ENCODE peak calls at places on chromosomes 6 and 20, in seven cellular contexts. One of them, this sample, is unnamed.

GRCh38 chr20:42067174-42067573 is 449.0 kb upstream of the CHD6 start:
- DNase-seq in aorta: no peak
- DNase-seq in CD8-positive, alpha-beta T cell: no peak
- DNase-seq in IMR-90: no peak
- DNase-seq in naive thymus-derived CD4-positive, alpha-beta T cell: no peak
- DNase-seq in pancreas: no peak
- DNase-seq in pulmonary artery endothelial cell: no peak
- DNase-seq in this sample: no peak

GRCh38 chr20:10004900-10005299 is 29.9 kb upstream of the ANKEF1 start:
- DNase-seq in CD8-positive, alpha-beta T cell: no peak
- DNase-seq in aorta: no peak
- DNase-seq in pancreas: peak; percentile 33
- DNase-seq in pulmonary artery endothelial cell: no peak
- DNase-seq in IMR-90: no peak
- DNase-seq in naive thymus-derived CD4-positive, alpha-beta T cell: no peak
- DNase-seq in this sample: no peak

GRCh38 chr6:43842231-43842794 is 72.3 kb downstream of the VEGFA start:
- DNase-seq in CD8-positive, alpha-beta T cell: no peak
- DNase-seq in pancreas: no peak
- DNase-seq in IMR-90: peak; percentile 72
- DNase-seq in pulmonary artery endothelial cell: no peak
- DNase-seq in aorta: no peak
- DNase-seq in naive thymus-derived CD4-positive, alpha-beta T cell: no peak
- DNase-seq in this sample: no peak

GRCh38 chr20:44543345-44543744 is 21.5 kb upstream of the SERINC3 start:
- DNase-seq in aorta: no peak
- DNase-seq in naive thymus-derived CD4-positive, alpha-beta T cell: no peak
- DNase-seq in pulmonary artery endothelial cell: no peak
- DNase-seq in pancreas: no peak
- DNase-seq in IMR-90: no peak
- DNase-seq in CD8-positive, alpha-beta T cell: no peak
- DNase-seq in this sample: no peak

GRCh38 chr20:48292806-48293205 is 507.5 kb upstream of the SULF2 start:
- DNase-seq in pulmonary artery endothelial cell: no peak
- DNase-seq in naive thymus-derived CD4-positive, alpha-beta T cell: no peak
- DNase-seq in CD8-positive, alpha-beta T cell: no peak
- DNase-seq in pancreas: no peak
- DNase-seq in IMR-90: no peak
- DNase-seq in aorta: no peak
- DNase-seq in this sample: no peak

GRCh38 chr6:91240878-91241603 is 654.2 kb upstream of the MAP3K7 start:
- DNase-seq in aorta: no peak
- DNase-seq in pancreas: no peak
- DNase-seq in CD8-positive, alpha-beta T cell: no peak
- DNase-seq in naive thymus-derived CD4-positive, alpha-beta T cell: no peak
- DNase-seq in pulmonary artery endothelial cell: no peak
- DNase-seq in IMR-90: no peak
- DNase-seq in this sample: no peak

GRCh38 chr20:49312661-49313060 is 34.8 kb upstream of the ZNFX1 start:
- DNase-seq in naive thymus-derived CD4-positive, alpha-beta T cell: no peak
- DNase-seq in aorta: no peak
- DNase-seq in CD8-positive, alpha-beta T cell: no peak
- DNase-seq in pancreas: no peak
- DNase-seq in pulmonary artery endothelial cell: no peak
- DNase-seq in IMR-90: no peak
- DNase-seq in this sample: no peak

GRCh38 chr6:43242908-43243648 is at the start of gene TTBK1:
- DNase-seq in IMR-90: no peak
- DNase-seq in pulmonary artery endothelial cell: no peak
- DNase-seq in CD8-positive, alpha-beta T cell: no peak
- DNase-seq in aorta: no peak
- DNase-seq in pancreas: no peak
- DNase-seq in naive thymus-derived CD4-positive, alpha-beta T cell: peak; percentile 49
- DNase-seq in this sample: no peak

GRCh38 chr20:45128066-45128465 is 3.8 kb upstream of the WFDC12 start:
- DNase-seq in IMR-90: no peak
- DNase-seq in pulmonary artery endothelial cell: no peak
- DNase-seq in naive thymus-derived CD4-positive, alpha-beta T cell: no peak
- DNase-seq in CD8-positive, alpha-beta T cell: no peak
- DNase-seq in aorta: no peak
- DNase-seq in pancreas: no peak
- DNase-seq in this sample: no peak

GRCh38 chr6:135212935-135213334 is 31.8 kb downstream of the MYB start:
- DNase-seq in naive thymus-derived CD4-positive, alpha-beta T cell: no peak
- DNase-seq in pulmonary artery endothelial cell: no peak
- DNase-seq in aorta: no peak
- DNase-seq in IMR-90: peak; percentile 75
- DNase-seq in pancreas: no peak
- DNase-seq in CD8-positive, alpha-beta T cell: no peak
- DNase-seq in this sample: no peak

GRCh38 chr6:136609878-136610706 is 59.9 kb upstream of the MAP7 start:
- DNase-seq in naive thymus-derived CD4-positive, alpha-beta T cell: no peak
- DNase-seq in IMR-90: peak; percentile 100
- DNase-seq in CD8-positive, alpha-beta T cell: no peak
- DNase-seq in pancreas: peak; percentile 41
- DNase-seq in aorta: peak; percentile 78
- DNase-seq in pulmonary artery endothelial cell: peak; percentile 94
- DNase-seq in this sample: peak; percentile 77

GRCh38 chr6:168152306-168152963 is 73.4 kb upstream of the FRMD1 start:
- DNase-seq in pancreas: no peak
- DNase-seq in aorta: no peak
- DNase-seq in pulmonary artery endothelial cell: no peak
- DNase-seq in IMR-90: no peak
- DNase-seq in naive thymus-derived CD4-positive, alpha-beta T cell: no peak
- DNase-seq in CD8-positive, alpha-beta T cell: no peak
- DNase-seq in this sample: no peak

GRCh38 chr20:55522296-55522815 is 483.0 kb downstream of the CBLN4 start:
- DNase-seq in pancreas: no peak
- DNase-seq in IMR-90: no peak
- DNase-seq in CD8-positive, alpha-beta T cell: no peak
- DNase-seq in pulmonary artery endothelial cell: no peak
- DNase-seq in naive thymus-derived CD4-positive, alpha-beta T cell: no peak
- DNase-seq in aorta: no peak
- DNase-seq in this sample: no peak

GRCh38 chr6:147577466-147577865 is 69.0 kb downstream of the SAMD5 start:
- DNase-seq in CD8-positive, alpha-beta T cell: no peak
- DNase-seq in naive thymus-derived CD4-positive, alpha-beta T cell: no peak
- DNase-seq in pancreas: no peak
- DNase-seq in aorta: no peak
- DNase-seq in pulmonary artery endothelial cell: no peak
- DNase-seq in IMR-90: no peak
- DNase-seq in this sample: no peak

GRCh38 chr6:50976907-50977306 is 158.2 kb downstream of the TFAP2B start:
- DNase-seq in pancreas: no peak
- DNase-seq in CD8-positive, alpha-beta T cell: no peak
- DNase-seq in aorta: no peak
- DNase-seq in IMR-90: no peak
- DNase-seq in pulmonary artery endothelial cell: no peak
- DNase-seq in naive thymus-derived CD4-positive, alpha-beta T cell: no peak
- DNase-seq in this sample: no peak

GRCh38 chr6:13048113-13048512 is 280.2 kb downstream of the TBC1D7 start:
- DNase-seq in CD8-positive, alpha-beta T cell: no peak
- DNase-seq in IMR-90: no peak
- DNase-seq in pancreas: no peak
- DNase-seq in pulmonary artery endothelial cell: no peak
- DNase-seq in naive thymus-derived CD4-positive, alpha-beta T cell: no peak
- DNase-seq in aorta: no peak
- DNase-seq in this sample: no peak

GRCh38 chr6:72689107-72689954 is 67.5 kb downstream of the KCNQ5 start:
- DNase-seq in CD8-positive, alpha-beta T cell: no peak
- DNase-seq in IMR-90: no peak
- DNase-seq in pulmonary artery endothelial cell: no peak
- DNase-seq in naive thymus-derived CD4-positive, alpha-beta T cell: no peak
- DNase-seq in pancreas: no peak
- DNase-seq in aorta: no peak
- DNase-seq in this sample: no peak

GRCh38 chr6:166691199-166691598 is 64.1 kb upstream of the RPS6KA2 start:
- DNase-seq in naive thymus-derived CD4-positive, alpha-beta T cell: no peak
- DNase-seq in pulmonary artery endothelial cell: peak; percentile 37
- DNase-seq in CD8-positive, alpha-beta T cell: no peak
- DNase-seq in pancreas: no peak
- DNase-seq in IMR-90: peak; percentile 54
- DNase-seq in aorta: peak; percentile 59
- DNase-seq in this sample: no peak

GRCh38 chr6:10359581-10359980 is 55.3 kb downstream of the TFAP2A start:
- DNase-seq in CD8-positive, alpha-beta T cell: no peak
- DNase-seq in aorta: no peak
- DNase-seq in pulmonary artery endothelial cell: no peak
- DNase-seq in naive thymus-derived CD4-positive, alpha-beta T cell: no peak
- DNase-seq in pancreas: no peak
- DNase-seq in IMR-90: no peak
- DNase-seq in this sample: no peak

GRCh38 chr6:26482338-26482737 is 17.8 kb upstream of the BTN1A1 start:
- DNase-seq in aorta: no peak
- DNase-seq in pancreas: no peak
- DNase-seq in naive thymus-derived CD4-positive, alpha-beta T cell: no peak
- DNase-seq in IMR-90: no peak
- DNase-seq in CD8-positive, alpha-beta T cell: no peak
- DNase-seq in pulmonary artery endothelial cell: no peak
- DNase-seq in this sample: no peak

GRCh38 chr6:157398151-157398550 is 17.2 kb downstream of the ZDHHC14 start:
- DNase-seq in pancreas: no peak
- DNase-seq in naive thymus-derived CD4-positive, alpha-beta T cell: no peak
- DNase-seq in IMR-90: no peak
- DNase-seq in aorta: no peak
- DNase-seq in CD8-positive, alpha-beta T cell: no peak
- DNase-seq in pulmonary artery endothelial cell: no peak
- DNase-seq in this sample: no peak

GRCh38 chr6:85580104-85580877 is 13.4 kb downstream of the SNX14 start:
- DNase-seq in pulmonary artery endothelial cell: no peak
- DNase-seq in CD8-positive, alpha-beta T cell: no peak
- DNase-seq in naive thymus-derived CD4-positive, alpha-beta T cell: no peak
- DNase-seq in aorta: no peak
- DNase-seq in pancreas: peak; percentile 48
- DNase-seq in IMR-90: peak; percentile 18
- DNase-seq in this sample: no peak

GRCh38 chr6:53352360-53352759 is 3.6 kb upstream of the ELOVL5 start:
- DNase-seq in pancreas: no peak
- DNase-seq in pulmonary artery endothelial cell: no peak
- DNase-seq in naive thymus-derived CD4-positive, alpha-beta T cell: no peak
- DNase-seq in IMR-90: no peak
- DNase-seq in aorta: no peak
- DNase-seq in CD8-positive, alpha-beta T cell: no peak
- DNase-seq in this sample: no peak

GRCh38 chr6:126657556-126658129 is 317.7 kb downstream of the CENPW start:
- DNase-seq in CD8-positive, alpha-beta T cell: no peak
- DNase-seq in IMR-90: peak; percentile 44
- DNase-seq in pancreas: no peak
- DNase-seq in aorta: no peak
- DNase-seq in naive thymus-derived CD4-positive, alpha-beta T cell: no peak
- DNase-seq in pulmonary artery endothelial cell: peak; percentile 3
- DNase-seq in this sample: peak; percentile 18

GRCh38 chr6:154276810-154277577 is 79.6 kb downstream of the IPCEF1 start:
- DNase-seq in naive thymus-derived CD4-positive, alpha-beta T cell: peak; percentile 28
- DNase-seq in aorta: no peak
- DNase-seq in pancreas: no peak
- DNase-seq in IMR-90: peak; percentile 50
- DNase-seq in CD8-positive, alpha-beta T cell: no peak
- DNase-seq in pulmonary artery endothelial cell: peak; percentile 8
- DNase-seq in this sample: no peak

GRCh38 chr20:34941224-34941623 is 14.4 kb downstream of the GSS start:
- DNase-seq in pulmonary artery endothelial cell: no peak
- DNase-seq in CD8-positive, alpha-beta T cell: no peak
- DNase-seq in IMR-90: peak; percentile 10
- DNase-seq in aorta: no peak
- DNase-seq in naive thymus-derived CD4-positive, alpha-beta T cell: no peak
- DNase-seq in pancreas: no peak
- DNase-seq in this sample: no peak

GRCh38 chr20:31713312-31714049 is 9.2 kb downstream of the BCL2L1 start:
- DNase-seq in naive thymus-derived CD4-positive, alpha-beta T cell: no peak
- DNase-seq in IMR-90: peak; percentile 91
- DNase-seq in CD8-positive, alpha-beta T cell: no peak
- DNase-seq in pulmonary artery endothelial cell: peak; percentile 73
- DNase-seq in aorta: peak; percentile 88
- DNase-seq in pancreas: no peak
- DNase-seq in this sample: no peak

GRCh38 chr20:57748601-57749130 is 38.9 kb upstream of the PMEPA1 start:
- DNase-seq in naive thymus-derived CD4-positive, alpha-beta T cell: peak; percentile 63
- DNase-seq in aorta: peak; percentile 96
- DNase-seq in pulmonary artery endothelial cell: peak; percentile 39
- DNase-seq in IMR-90: peak; percentile 50
- DNase-seq in pancreas: peak; percentile 61
- DNase-seq in CD8-positive, alpha-beta T cell: peak; percentile 32
- DNase-seq in this sample: no peak